ENCODE peak calls at places on chromosomes 3 and 15, in four cellular contexts. V, J, K and P are unnamed samples.

GRCh38 chr3:100425321-100425720 is 24.0 kb downstream of the LNP1 start:
- DNase-seq in V (no peak), J (no peak), K (no peak), P (no peak)

GRCh38 chr3:52455283-52456168 is at the start of gene NISCH:
- DNase-seq in V (peak; percentile 95), J (peak; percentile 76), K (peak; percentile 97), P (peak; percentile 87)

GRCh38 chr15:65337436-65338070 is 33.1 kb downstream of the RNU5B-1 start:
- DNase-seq in V (no peak), J (no peak), K (no peak), P (no peak)

GRCh38 chr15:101808201-101808600 is 3.8 kb upstream of the OR4F15 start:
- DNase-seq in V (no peak), J (peak; percentile 70), K (peak; percentile 27), P (no peak)

GRCh38 chr3:55160241-55160877 is 232.5 kb upstream of the LRTM1 start:
- DNase-seq in V (no peak), J (peak; percentile 100), K (peak; percentile 83), P (no peak)

GRCh38 chr3:169658311-169658931 is 5.1 kb downstream of the MECOM start:
- DNase-seq in V (no peak), J (no peak), K (no peak), P (no peak)

GRCh38 chr15:80932989-80933388 is 56.6 kb downstream of the MESD start:
- DNase-seq in V (no peak), J (no peak), K (no peak), P (no peak)

GRCh38 chr3:62558549-62559112 is 185.3 kb upstream of the FEZF2 start:
- DNase-seq in V (no peak), J (peak; percentile 15), K (peak; percentile 48), P (peak; percentile 24)

GRCh38 chr3:127483005-127483641 is 107.4 kb downstream of the TPRA1 start:
- DNase-seq in V (no peak), J (no peak), K (no peak), P (no peak)

GRCh38 chr15:26451995-26452394 is 320.9 kb downstream of the GABRB3 start:
- DNase-seq in V (no peak), J (no peak), K (no peak), P (no peak)